ENCODE peak calls at places on chromosomes 5 and 9, in eight cellular contexts. K, T, F, L, S, O, Y and H are unnamed samples.

GRCh38 chr5:145922059-145922458 is 14.3 kb upstream of the SH3RF2 start:
- DNase-seq in K (no peak), T (no peak), F (no peak), L (no peak), S (no peak), O (no peak), Y (no peak), H (no peak)

GRCh38 chr9:84435902-84436301 is 95.3 kb upstream of the SLC28A3 start:
- DNase-seq in K (peak; percentile 26), T (no peak), F (no peak), L (no peak), S (no peak), O (no peak), Y (no peak), H (no peak)

GRCh38 chr9:30732060-30732459 is 1652.4 kb upstream of the ACO1 start:
- DNase-seq in K (no peak), T (no peak), F (no peak), L (no peak), S (no peak), O (no peak), Y (no peak), H (no peak)

GRCh38 chr9:113988951-113989780 is 88.9 kb downstream of the AMBP start:
- DNase-seq in K (no peak), T (no peak), F (no peak), L (no peak), S (peak; percentile 82), O (no peak), Y (no peak), H (no peak)

GRCh38 chr5:169648725-169649124 is 11.7 kb downstream of the DOCK2 start:
- DNase-seq in K (no peak), T (peak; percentile 48), F (no peak), L (no peak), S (no peak), O (no peak), Y (no peak), H (no peak)

GRCh38 chr5:176620333-176620981 is 9.9 kb downstream of the SNCB start:
- DNase-seq in K (no peak), T (no peak), F (no peak), L (peak; percentile 49), S (no peak), O (no peak), Y (no peak), H (no peak)

GRCh38 chr9:112174965-112175795 is at the start of gene SUSD1:
- DNase-seq in K (peak; percentile 37), T (no peak), F (peak; percentile 78), L (no peak), S (no peak), O (peak; percentile 90), Y (peak; percentile 49), H (peak; percentile 77)

GRCh38 chr5:66440202-66440680 is 156.0 kb upstream of the MAST4 start:
- DNase-seq in K (no peak), T (peak; percentile 4), F (no peak), L (no peak), S (no peak), O (no peak), Y (peak; percentile 22), H (no peak)

GRCh38 chr5:94968507-94969095 is 316.3 kb downstream of the MCTP1 start:
- DNase-seq in K (no peak), T (peak; percentile 67), F (peak; percentile 74), L (peak; percentile 25), S (no peak), O (no peak), Y (peak; percentile 20), H (peak; percentile 78)

GRCh38 chr9:111431684-111432083 is 52.5 kb downstream of the ECPAS start:
- DNase-seq in K (no peak), T (peak; percentile 28), F (no peak), L (no peak), S (no peak), O (no peak), Y (no peak), H (no peak)

GRCh38 chr5:127306647-127307046 is 16.1 kb downstream of the MEGF10 start:
- DNase-seq in K (no peak), T (no peak), F (no peak), L (no peak), S (no peak), O (no peak), Y (no peak), H (no peak)

GRCh38 chr9:126132751-126133150 is 193.9 kb upstream of the MVB12B start:
- DNase-seq in K (no peak), T (no peak), F (no peak), L (no peak), S (no peak), O (no peak), Y (no peak), H (no peak)

GRCh38 chr9:86720893-86721698 is 226.2 kb downstream of the GAS1 start:
- DNase-seq in K (no peak), T (no peak), F (no peak), L (no peak), S (no peak), O (no peak), Y (no peak), H (no peak)

GRCh38 chr5:154288145-154288544 is 97.6 kb downstream of the GALNT10 start:
- DNase-seq in K (peak; percentile 33), T (peak; percentile 72), F (no peak), L (no peak), S (peak; percentile 85), O (no peak), Y (no peak), H (no peak)

GRCh38 chr9:23659346-23660006 is 166.6 kb downstream of the ELAVL2 start:
- DNase-seq in K (no peak), T (no peak), F (no peak), L (no peak), S (no peak), O (no peak), Y (no peak), H (no peak)

GRCh38 chr5:151252762-151253603 is at the start of gene GM2A:
- DNase-seq in K (peak; percentile 99), T (peak; percentile 99), F (peak; percentile 99), L (peak; percentile 98), S (peak; percentile 100), O (peak; percentile 100), Y (peak; percentile 100), H (peak; percentile 100)
- TF ChIP-seq POLR2A in K (peak; percentile 16), T (peak; percentile 30), F (peak; percentile 69), L (peak; percentile 64), S (peak; percentile 50), O (peak; percentile 96), Y (peak; percentile 78), H (peak; percentile 38)

DNA sequence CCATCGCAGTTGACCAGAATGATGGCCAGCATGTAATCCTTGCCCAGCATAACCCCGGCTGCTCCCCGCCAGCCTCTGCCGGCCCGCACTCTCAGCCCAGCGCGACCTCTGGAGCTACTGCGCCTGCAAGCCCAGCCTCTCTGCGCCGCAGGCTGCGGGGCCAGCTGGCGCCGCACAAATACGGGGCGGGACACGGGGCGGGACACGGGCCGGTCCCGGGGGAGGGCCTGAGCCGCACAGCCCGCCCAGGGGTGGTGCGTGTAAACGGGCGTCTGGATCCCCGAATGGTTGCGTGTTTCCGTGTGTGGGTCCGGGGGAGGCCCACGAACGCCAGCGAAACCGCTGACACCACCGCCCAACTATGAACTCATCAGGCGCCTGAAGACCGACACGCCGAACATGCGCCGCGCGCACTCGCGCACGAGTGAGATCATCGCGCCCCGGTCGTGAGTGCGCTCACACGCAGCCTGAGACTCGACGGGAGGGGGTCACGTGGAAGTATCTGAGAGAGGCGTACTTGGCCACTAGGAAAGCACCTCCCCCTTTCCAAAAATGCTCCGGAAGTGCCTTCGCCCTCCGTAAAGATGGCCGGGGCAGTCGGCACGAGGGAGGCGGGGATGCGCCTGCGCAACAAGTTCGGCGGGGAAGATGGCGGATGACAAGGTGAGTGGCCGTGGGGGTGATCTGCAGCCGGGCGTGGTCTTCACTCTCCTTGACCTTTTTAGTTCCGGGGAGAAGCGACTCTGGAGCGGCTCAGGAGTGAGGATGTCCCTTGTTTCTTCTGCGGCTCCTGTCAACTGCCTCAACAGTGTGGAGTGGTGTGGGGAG is at the start of the genes APBB3 and SLC35A4:
- DNase-seq in K (peak; percentile 96), T (peak; percentile 99), F (peak; percentile 97), L (peak; percentile 96), S (peak; percentile 99), O (peak; percentile 99), Y (peak; percentile 98), H (peak; percentile 98)
- TF ChIP-seq POLR2A in K (peak; percentile 91), T (peak; percentile 88), F (peak; percentile 80), L (peak; percentile 75), S (peak; percentile 86), O (peak; percentile 74), Y (peak; percentile 84), H (peak; percentile 95)

DNA sequence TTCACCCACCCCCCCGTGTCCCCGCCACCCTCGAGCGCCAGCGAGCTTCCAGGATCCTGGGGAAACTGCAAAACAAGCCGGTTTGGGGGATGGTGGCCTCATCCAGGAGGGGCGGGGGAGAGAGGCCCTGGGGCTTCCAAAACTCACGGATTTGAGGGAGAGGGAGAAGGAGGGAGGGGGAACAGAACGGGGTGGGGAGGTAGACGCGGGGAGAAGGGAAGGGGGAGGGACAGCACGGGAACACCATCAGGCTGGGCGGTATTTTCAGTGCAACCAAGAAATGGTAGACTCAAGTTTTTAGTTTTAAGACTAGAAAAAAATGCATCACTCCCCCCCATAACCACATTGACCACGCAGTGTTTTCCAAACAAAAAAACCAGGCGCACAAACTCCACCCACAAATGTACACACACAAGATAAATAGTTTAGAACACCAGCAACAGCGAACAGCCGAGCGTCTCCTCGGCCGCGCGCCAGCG is 1.4 kb downstream of the NRARP start:
- DNase-seq in K (peak; percentile 40), T (peak; percentile 20), F (peak; percentile 56), L (no peak), S (no peak), O (no peak), Y (no peak), H (no peak)
- TF ChIP-seq POLR2A in K (no peak), T (no peak), F (no peak), L (no peak), S (no peak), O (no peak), Y (no peak), H (no peak)

GRCh38 chr9:130938184-130938651 is 829 bp downstream of the FIBCD1 start:
- DNase-seq in K (no peak), T (no peak), F (no peak), L (no peak), S (no peak), O (no peak), Y (no peak), H (no peak)

GRCh38 chr9:130938652-130939404 is at the start of gene FIBCD1:
- DNase-seq in K (no peak), T (peak; percentile 34), F (peak; percentile 82), L (peak; percentile 67), S (no peak), O (no peak), Y (no peak), H (peak; percentile 48)

GRCh38 chr9:130939405-130939941 is 426 bp upstream of the FIBCD1 start:
- DNase-seq in K (no peak), T (peak; percentile 11), F (peak; percentile 55), L (no peak), S (no peak), O (no peak), Y (no peak), H (no peak)

GRCh38 chr9:130940693-130941576 is 1.9 kb upstream of the FIBCD1 start:
- DNase-seq in K (peak; percentile 80), T (peak; percentile 15), F (peak; percentile 59), L (peak; percentile 73), S (peak; percentile 79), O (peak; percentile 90), Y (peak; percentile 75), H (peak; percentile 44)

DNA sequence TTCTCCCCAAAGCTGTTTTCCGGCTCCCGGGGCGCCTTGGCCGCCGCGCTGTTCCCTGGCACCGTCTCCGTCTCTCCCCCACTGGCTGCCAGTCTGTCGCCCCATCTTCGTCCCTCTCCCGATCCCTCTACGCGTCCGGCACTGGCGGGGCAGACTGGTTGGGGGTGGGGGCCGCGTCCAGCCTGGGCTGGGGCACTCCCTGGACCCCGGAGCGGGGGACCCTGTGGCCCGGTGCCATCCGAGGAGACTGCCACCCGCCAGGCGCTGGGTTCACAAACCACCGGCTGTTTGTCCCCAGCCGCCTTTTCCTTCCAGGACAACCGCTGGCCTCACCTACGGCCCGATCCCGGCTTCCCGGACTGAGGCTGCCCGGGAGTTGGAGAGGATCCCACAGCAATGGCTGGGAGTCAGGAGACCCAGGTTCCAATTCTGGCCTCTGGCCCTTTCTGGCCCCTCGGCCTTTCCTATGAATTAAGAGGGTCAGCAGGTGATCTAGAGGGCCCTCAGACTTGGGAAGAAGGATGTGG is 1.0 kb upstream of the FIBCD1 start:
- DNase-seq in K (no peak), T (no peak), F (no peak), L (no peak), S (no peak), O (no peak), Y (no peak), H (no peak)
- TF ChIP-seq POLR2A in K (no peak), T (no peak), F (no peak), L (no peak), S (no peak), O (no peak), Y (no peak), H (no peak)